ENCODE peak calls at places on chromosome 22, in seven cellular contexts. I, G, R, Z, P, Q and C are unnamed samples.

GRCh38 chr22:40238425-40239344 is 61.0 kb downstream of the TNRC6B start:
- DNase-seq in P (peak; percentile 85), R (no peak), Z (no peak), I (no peak), G (no peak), Q (no peak), C (no peak)

GRCh38 chr22:42621505-42622002 is 6.9 kb upstream of the POLDIP3 start:
- DNase-seq in G (peak; percentile 46), Q (peak; percentile 65), R (no peak), Z (peak; percentile 32), P (peak; percentile 67), I (peak; percentile 93), C (peak; percentile 61)

GRCh38 chr22:21044931-21045584 is 688 bp upstream of the LRRC74B start:
- DNase-seq in P (no peak), R (no peak), I (peak; percentile 91), Z (no peak), Q (peak; percentile 27), G (no peak), C (peak; percentile 7)

GRCh38 chr22:46430961-46431838 is 95.7 kb downstream of the TRMU start:
- DNase-seq in Q (no peak), R (no peak), Z (no peak), P (no peak), G (no peak), I (no peak), C (no peak)

GRCh38 chr22:21650823-21651520 is 8.9 kb downstream of the SDF2L1 start:
- DNase-seq in Q (no peak), R (no peak), Z (no peak), I (no peak), G (no peak), P (no peak), C (no peak)

GRCh38 chr22:42269407-42270177 is 861 bp downstream of the TCF20 start:
- DNase-seq in I (no peak), P (peak; percentile 18), Z (peak; percentile 62), R (no peak), Q (peak; percentile 85), G (peak; percentile 75), C (peak; percentile 60)

GRCh38 chr22:38162881-38163843 is 18.5 kb downstream of the PLA2G6 start:
- DNase-seq in P (no peak), Z (no peak), Q (no peak), G (no peak), R (no peak), I (no peak), C (peak; percentile 29)

GRCh38 chr22:24703101-24703500 is 71.4 kb downstream of the PIWIL3 start:
- DNase-seq in R (no peak), P (no peak), G (no peak), I (no peak), Z (no peak), Q (no peak), C (no peak)

GRCh38 chr22:25485626-25486545 is 78.6 kb upstream of the GRK3 start:
- DNase-seq in P (no peak), Z (no peak), G (peak; percentile 49), Q (peak; percentile 42), R (no peak), I (no peak), C (no peak)

GRCh38 chr22:43777204-43777671 is 34.9 kb downstream of the EFCAB6 start:
- DNase-seq in Q (no peak), P (peak; percentile 62), Z (no peak), R (peak; percentile 7), G (no peak), I (no peak), C (no peak)

GRCh38 chr22:26674211-26675190 is 17.1 kb downstream of the MIAT start:
- DNase-seq in G (no peak), R (no peak), P (peak; percentile 9), Q (peak; percentile 46), I (no peak), Z (no peak), C (no peak)

GRCh38 chr22:42138122-42138770 is 7.6 kb upstream of the CYP2D6 start:
- DNase-seq in R (no peak), I (no peak), G (no peak), Z (no peak), P (no peak), Q (no peak), C (no peak)

GRCh38 chr22:20239063-20239950 is 28.8 kb downstream of the RTN4R start:
- DNase-seq in Z (no peak), P (peak; percentile 33), I (no peak), Q (peak; percentile 26), R (no peak), G (no peak), C (no peak)